ENCODE peak calls at places on chromosomes 3 and 15, in eight cellular contexts. U, R, B, Q, C, J, X and W are unnamed samples.
A peak's percentile ranks its signal among the peaks of the same experiment; 100 is the strongest.

GRCh38 chr3:170475091-170475705 is 56.5 kb downstream of the CLDN11 start:
- DNase-seq in R (no peak), J (no peak), X (no peak), U (no peak), C (no peak), B (no peak), Q (no peak), W (no peak)

GRCh38 chr3:133734305-133734704 is 11.9 kb upstream of the TF start:
- DNase-seq in X (no peak), U (no peak), C (no peak), B (no peak), J (no peak), R (no peak), Q (no peak), W (no peak)

GRCh38 chr15:65940618-65940909 is 71.3 kb downstream of the RAB11A start:
- DNase-seq in B (peak; percentile 34), Q (no peak), X (no peak), U (no peak), R (no peak), C (no peak), J (no peak), W (no peak)

GRCh38 chr3:159928692-159929091 is 59.9 kb upstream of the IL12A start:
- DNase-seq in R (no peak), C (no peak), U (no peak), Q (no peak), J (peak; percentile 99), B (peak; percentile 59), X (no peak), W (no peak)

GRCh38 chr3:733313-733712 is 359.5 kb upstream of the CNTN6 start:
- DNase-seq in C (no peak), J (no peak), X (no peak), Q (no peak), U (no peak), R (no peak), B (no peak), W (no peak)

GRCh38 chr3:138381413-138381901 is 33.1 kb downstream of the MRAS start:
- DNase-seq in U (no peak), X (no peak), C (no peak), R (no peak), J (no peak), B (no peak), Q (peak; percentile 80), W (no peak)

GRCh38 chr3:151209652-151210051 is 6.6 kb upstream of the GPR171 start:
- DNase-seq in U (no peak), X (no peak), Q (no peak), C (no peak), R (no peak), J (no peak), B (no peak), W (no peak)

GRCh38 chr15:74179101-74179841 is 5.8 kb downstream of the ISLR start:
- DNase-seq in U (no peak), J (peak; percentile 95), R (no peak), B (peak; percentile 68), Q (peak; percentile 90), X (no peak), C (no peak), W (peak; percentile 47)

GRCh38 chr3:34568766-34569165 is 770.3 kb downstream of the PDCD6IP start:
- DNase-seq in J (no peak), C (peak; percentile 0), R (no peak), Q (no peak), B (no peak), U (no peak), X (no peak), W (no peak)

GRCh38 chr3:13145826-13146642 is 72.8 kb upstream of the IQSEC1 start:
- DNase-seq in J (no peak), U (no peak), B (no peak), X (no peak), R (no peak), C (no peak), Q (peak; percentile 9), W (no peak)

GRCh38 chr3:171454026-171454425 is 6.2 kb downstream of the TNIK start:
- DNase-seq in U (no peak), Q (no peak), R (no peak), C (no peak), X (no peak), J (no peak), B (no peak), W (no peak)

GRCh38 chr3:101829066-101829830 is 20.1 kb upstream of the NFKBIZ start:
- DNase-seq in X (peak; percentile 35), J (peak; percentile 62), Q (peak; percentile 86), R (peak; percentile 39), U (peak; percentile 70), C (no peak), B (no peak), W (peak; percentile 37)

GRCh38 chr3:102235679-102236078 is 199.1 kb upstream of the ZPLD1 start:
- DNase-seq in Q (no peak), C (peak; percentile 72), J (no peak), R (no peak), B (no peak), X (no peak), U (no peak), W (peak; percentile 42)

GRCh38 chr3:62098646-62099365 is 274.5 kb downstream of the FEZF2 start:
- DNase-seq in Q (no peak), X (no peak), J (no peak), U (no peak), C (no peak), B (no peak), R (no peak), W (no peak)

GRCh38 chr15:76101655-76102054 is 41.9 kb downstream of the TMEM266 start:
- DNase-seq in J (no peak), B (no peak), C (no peak), U (no peak), Q (no peak), R (no peak), X (no peak), W (no peak)

GRCh38 chr3:180362081-180362480 is 239.9 kb upstream of the TTC14 start:
- DNase-seq in J (no peak), B (no peak), X (no peak), C (no peak), R (no peak), U (no peak), Q (no peak), W (peak; percentile 80)

GRCh38 chr3:10284496-10284895 is 8.3 kb downstream of the GHRL start:
- DNase-seq in B (no peak), C (no peak), R (peak; percentile 17), X (peak; percentile 30), Q (no peak), J (no peak), U (no peak), W (no peak)

GRCh38 chr3:23004971-23005370 is 198.2 kb upstream of the UBE2E2 start:
- DNase-seq in X (no peak), Q (no peak), B (peak; percentile 14), C (no peak), J (peak; percentile 30), R (no peak), U (no peak), W (no peak)

GRCh38 chr3:177352424-177352823 is 155.1 kb upstream of the TBL1XR1 start:
- DNase-seq in U (peak; percentile 46), C (no peak), X (no peak), J (no peak), B (no peak), Q (no peak), R (no peak), W (no peak)

GRCh38 chr3:131630812-131631211 is 128.0 kb upstream of the MRPL3 start:
- DNase-seq in Q (no peak), C (no peak), B (no peak), X (no peak), R (no peak), U (no peak), J (peak; percentile 1), W (no peak)

GRCh38 chr3:24662449-24663345 is 168.0 kb upstream of the THRB start:
- DNase-seq in R (no peak), Q (no peak), B (no peak), J (no peak), C (no peak), U (no peak), X (no peak), W (no peak)

GRCh38 chr15:88262064-88262463 is 5.5 kb upstream of the NTRK3 start:
- DNase-seq in Q (no peak), J (no peak), X (no peak), B (no peak), C (no peak), R (no peak), U (no peak), W (no peak)

GRCh38 chr3:22156868-22157267 is 405.9 kb upstream of the ZNF385D start:
- DNase-seq in J (no peak), R (no peak), U (no peak), X (no peak), C (no peak), Q (no peak), B (no peak), W (no peak)